ENCODE peak calls at places on chromosomes 6 and 20, in eight cellular contexts. C, F, W, V, Y, B, U and X are unnamed samples. For H3K27me3 and H3K9me3, the result is how much of the 10 kb centered on the place peaks cover.

GRCh38 chr20:62820208-62820961 is 3.5 kb downstream of the COL9A3 start:
- DNase-seq in C (no peak), F (no peak), W (no peak), V (no peak), Y (no peak), B (no peak), U (no peak), X (no peak)

GRCh38 chr20:16020971-16021370 is 552.3 kb downstream of the KIF16B start:
- DNase-seq in C (no peak), F (no peak), W (no peak), V (no peak), Y (no peak), B (no peak), U (no peak), X (no peak)

GRCh38 chr6:130282234-130282995 is 59.7 kb upstream of the SAMD3 start:
- DNase-seq in C (no peak), F (no peak), W (no peak), V (no peak), Y (no peak), B (no peak), U (no peak), X (no peak)

GRCh38 chr20:62275263-62275619 is 27.6 kb upstream of the ADRM1 start:
- DNase-seq in C (no peak), F (no peak), W (no peak), V (no peak), Y (no peak), B (no peak), U (no peak), X (no peak)

GRCh38 chr6:509676-510075 is 118.1 kb downstream of the IRF4 start:
- DNase-seq in C (no peak), F (no peak), W (no peak), V (no peak), Y (no peak), B (no peak), U (no peak), X (no peak)

GRCh38 chr6:99348220-99348822 is 1.2 kb downstream of the FAXC start:
- DNase-seq in C (no peak), F (no peak), W (no peak), V (no peak), Y (no peak), B (no peak), U (no peak), X (no peak)

GRCh38 chr6:125357515-125358256 is 55.9 kb upstream of the HDDC2 start:
- DNase-seq in C (no peak), F (no peak), W (peak), V (no peak), Y (no peak), B (no peak), U (no peak), X (no peak)

GRCh38 chr20:62730481-62730880 is 21.8 kb downstream of the NTSR1 start:
- DNase-seq in C (no peak), F (no peak), W (no peak), V (no peak), Y (no peak), B (no peak), U (no peak), X (peak)

GRCh38 chr6:27861861-27862260 is 50.3 kb downstream of the OR2B2 start:
- DNase-seq in C (no peak), F (no peak), W (no peak), V (no peak), Y (no peak), B (no peak), U (no peak), X (no peak)

GRCh38 chr6:111342913-111343312 is 140.1 kb downstream of the REV3L start:
- DNase-seq in C (no peak), F (no peak), W (no peak), V (no peak), Y (no peak), B (no peak), U (no peak), X (no peak)

GRCh38 chr6:35291491-35291890 is 6.1 kb upstream of the DEF6 start:
- DNase-seq in C (no peak), F (no peak), W (no peak), V (no peak), Y (no peak), B (no peak), U (no peak), X (no peak)

GRCh38 chr6:140155727-140156126 is 781.3 kb upstream of the CITED2 start:
- DNase-seq in C (no peak), F (no peak), W (no peak), V (no peak), Y (no peak), B (no peak), U (no peak), X (no peak)

GRCh38 chr6:14026831-14027539 is 90.6 kb upstream of the CD83 start:
- DNase-seq in C (no peak), F (no peak), W (no peak), V (no peak), Y (no peak), B (no peak), U (no peak), X (no peak)

GRCh38 chr6:33279971-33280511 is 3.1 kb downstream of the B3GALT4 start:
- DNase-seq in C (no peak), F (no peak), W (no peak), V (no peak), Y (no peak), B (no peak), U (no peak), X (no peak)

GRCh38 chr20:21548390-21549035 is 34.6 kb upstream of the NKX2-2 start:
- DNase-seq in C (no peak), F (no peak), W (no peak), V (no peak), Y (no peak), B (no peak), U (no peak), X (no peak)

GRCh38 chr20:21550587-21550986 is 36.7 kb upstream of the NKX2-2 start:
- DNase-seq in C (no peak), F (no peak), W (no peak), V (no peak), Y (no peak), B (no peak), U (no peak), X (no peak)

DNA sequence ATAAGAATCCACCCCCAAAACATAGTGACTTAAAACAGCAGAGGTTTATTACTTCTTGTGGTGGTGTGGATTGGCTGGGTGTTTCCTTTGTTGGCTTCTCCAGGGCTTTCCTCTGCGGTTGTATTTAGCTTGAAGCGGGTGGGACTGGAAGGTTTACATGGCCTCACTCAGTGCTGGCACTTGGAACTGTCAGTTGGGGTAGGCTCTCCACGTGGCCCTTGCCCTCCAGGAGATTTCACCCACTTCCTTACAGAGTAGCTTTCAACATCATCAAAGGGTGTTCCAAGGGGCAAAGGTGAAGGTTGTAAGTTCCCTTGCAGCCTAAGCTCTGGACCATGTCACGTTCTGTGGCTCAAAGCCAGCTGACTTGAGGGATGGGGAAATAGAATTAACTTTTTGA is 32.5 kb upstream of the NKX2-2 start:
- DNase-seq in C (no peak), F (no peak), W (no peak), V (no peak), Y (no peak), B (no peak), U (no peak), X (no peak)
- H3K27me3 ChIP-seq in C (under half), F (under half), W (under half), V (under half), Y (under half), B (under half), U (under half), X (under half)

GRCh38 chr20:801678-802077 is 31.8 kb upstream of the FAM110A start:
- DNase-seq in C (no peak), F (no peak), W (no peak), V (no peak), Y (no peak), B (no peak), U (no peak), X (no peak)

DNA sequence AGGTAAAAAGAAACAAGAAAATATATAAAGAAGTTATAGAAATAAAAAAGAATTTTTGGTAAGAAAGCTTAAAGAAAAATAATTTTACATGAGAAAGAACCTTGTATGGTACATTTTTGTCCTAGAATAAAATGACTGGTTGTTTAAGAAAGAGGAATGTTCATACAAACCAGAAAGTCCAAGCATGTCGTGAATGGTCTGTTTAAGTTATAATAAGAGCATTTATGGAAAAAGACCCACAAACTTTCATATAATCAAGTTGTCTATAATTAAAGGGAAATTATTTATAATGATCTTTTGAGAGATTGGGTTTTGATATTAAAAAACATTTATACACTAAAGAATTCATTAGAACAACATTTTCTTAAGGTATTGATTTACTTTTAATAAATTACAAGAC is 27.8 kb upstream of the FAM110A start:
- DNase-seq in C (no peak), F (no peak), W (no peak), V (no peak), Y (no peak), B (no peak), U (no peak), X (no peak)
- H3K9me3 ChIP-seq in C (under half), F (under half), W (under half), V (under half), Y (under half), B (under half), U (under half), X (under half)

DNA sequence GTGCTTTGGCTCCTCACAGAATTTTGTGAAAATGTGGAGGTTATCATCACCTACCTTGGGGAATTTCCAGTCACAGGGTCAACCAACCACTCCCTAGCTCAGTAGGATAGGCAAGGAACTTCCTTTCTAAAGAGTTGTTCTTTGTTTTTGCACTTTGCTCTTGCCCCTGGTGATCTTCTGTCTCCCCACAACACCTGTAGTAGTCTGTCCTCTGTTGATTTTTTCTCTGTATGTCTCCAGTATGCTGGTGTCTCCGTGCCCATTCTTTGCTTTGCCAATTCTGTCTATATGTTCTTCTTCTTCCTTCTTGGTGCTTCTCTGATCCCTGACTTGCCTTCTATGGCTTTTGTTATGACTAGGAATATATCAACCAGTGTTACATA is 478 bp upstream of the TRIM31 start:
- DNase-seq in C (no peak), F (no peak), W (no peak), V (no peak), Y (no peak), B (no peak), U (no peak), X (no peak)
- H3K27me3 ChIP-seq in C (under half), F (under half), W (under half), V (half or more), Y (under half), B (half or more), U (half or more), X (under half)

DNA sequence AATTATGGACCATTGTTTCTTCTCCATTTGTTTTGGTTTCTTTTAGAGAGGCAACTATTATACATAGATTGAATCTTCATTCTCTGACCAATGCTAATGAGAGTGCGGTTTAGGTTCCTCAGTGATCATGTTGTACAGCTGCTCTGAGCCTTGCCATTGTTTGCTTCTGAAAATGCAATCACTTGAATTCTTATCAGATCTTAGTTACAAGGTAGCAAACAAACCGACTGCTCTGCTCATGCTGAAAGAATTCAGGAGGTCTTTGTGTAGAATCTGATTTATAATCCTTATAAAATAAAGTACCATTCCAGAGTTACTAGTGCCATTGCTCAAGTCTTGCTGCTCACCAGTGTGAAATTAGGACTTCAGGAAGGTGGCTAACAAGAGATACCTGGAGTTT is 569.1 kb upstream of the ID4 start:
- DNase-seq in C (no peak), F (no peak), W (no peak), V (no peak), Y (no peak), B (no peak), U (no peak), X (no peak)
- H3K9me3 ChIP-seq in C (under half), F (under half), W (under half), V (under half), Y (under half), B (under half), U (under half), X (under half)